ENCODE peak calls at places on chromosomes 16 and 17, in five cellular contexts. T, C, U, G and J are unnamed samples.
A peak's percentile ranks its signal among the peaks of the same experiment; 100 is the strongest.

GRCh38 chr17:13484020-13484419 is 117.7 kb downstream of the HS3ST3A1 start:
- DNase-seq in T (no peak), C (no peak), G (no peak), U (no peak), J (no peak)

GRCh38 chr16:4862639-4863038 is 15.4 kb downstream of the UBN1 start:
- DNase-seq in U (no peak), C (no peak), G (no peak), T (no peak), J (no peak)

GRCh38 chr17:48297825-48298224 is 132.2 kb downstream of the SKAP1 start:
- DNase-seq in C (no peak), G (no peak), T (no peak), U (no peak), J (no peak)

GRCh38 chr17:81543339-81543675 is 8.8 kb downstream of the FAAP100 start:
- DNase-seq in C (no peak), G (no peak), T (no peak), U (no peak), J (no peak)

GRCh38 chr16:65524997-65525396 is 403.1 kb upstream of the CDH11 start:
- DNase-seq in U (no peak), G (peak; percentile 9), T (no peak), C (no peak), J (no peak)

GRCh38 chr16:25888873-25889272 is 197.1 kb downstream of the HS3ST4 start:
- DNase-seq in U (no peak), G (no peak), C (no peak), T (no peak), J (no peak)

GRCh38 chr17:44216173-44216572 is 3.3 kb downstream of the UBTF start:
- DNase-seq in G (no peak), U (no peak), T (no peak), C (peak; percentile 59), J (no peak)

GRCh38 chr17:58666858-58667267 is 25.0 kb downstream of the TEX14 start:
- DNase-seq in U (no peak), T (no peak), G (peak; percentile 75), C (peak; percentile 35), J (peak; percentile 15)

GRCh38 chr16:61900482-61900881 is 135.8 kb downstream of the CDH8 start:
- DNase-seq in C (no peak), U (no peak), T (no peak), G (no peak), J (no peak)

GRCh38 chr17:81429813-81430510 is 34.7 kb downstream of the BAHCC1 start:
- DNase-seq in U (no peak), C (no peak), G (peak; percentile 15), T (peak; percentile 74), J (peak; percentile 61)

GRCh38 chr16:11692651-11693050 is 24.4 kb downstream of the SNN start:
- DNase-seq in G (no peak), U (no peak), C (no peak), T (no peak), J (peak; percentile 57)

GRCh38 chr16:87580855-87581261 is 21.4 kb upstream of the JPH3 start:
- DNase-seq in C (no peak), U (no peak), T (no peak), G (no peak), J (no peak)

GRCh38 chr17:17376362-17376761 is 73.2 kb downstream of the NT5M start:
- DNase-seq in C (no peak), G (no peak), U (no peak), T (no peak), J (no peak)

GRCh38 chr16:58109330-58109729 is 19.9 kb downstream of the CFAP20 start:
- DNase-seq in T (no peak), C (no peak), U (no peak), G (no peak), J (no peak)

GRCh38 chr17:40180694-40181093 is 3.4 kb downstream of the RAPGEFL1 start:
- DNase-seq in G (peak; percentile 45), C (no peak), T (no peak), U (no peak), J (no peak)

GRCh38 chr17:13031718-13032350 is 14.0 kb upstream of the ELAC2 start:
- DNase-seq in U (peak; percentile 17), G (peak; percentile 63), C (peak; percentile 39), T (peak; percentile 86), J (no peak)

GRCh38 chr16:4140652-4141051 is 24.4 kb upstream of the ADCY9 start:
- DNase-seq in G (no peak), C (no peak), U (no peak), T (no peak), J (no peak)

GRCh38 chr16:6048017-6048416 is 950.4 kb upstream of the EEF2KMT start:
- DNase-seq in C (no peak), G (no peak), U (no peak), T (no peak), J (no peak)

GRCh38 chr16:11235703-11235991 is 20.4 kb downstream of the SOCS1 start:
- DNase-seq in G (no peak), T (no peak), U (no peak), C (no peak), J (no peak)

GRCh38 chr16:16940351-16940750 is 530.4 kb downstream of the XYLT1 start:
- DNase-seq in G (no peak), U (no peak), C (no peak), T (no peak), J (no peak)

GRCh38 chr17:77374170-77374936 is 233.6 kb downstream of the SEC14L1 start:
- DNase-seq in U (peak; percentile 65), T (peak; percentile 98), C (peak; percentile 73), G (peak; percentile 91), J (no peak)

GRCh38 chr17:56679767-56680422 is 86.4 kb downstream of the NOG start:
- DNase-seq in C (no peak), T (no peak), U (no peak), G (no peak), J (no peak)

GRCh38 chr17:9668532-9668931 is 23.2 kb downstream of the USP43 start:
- DNase-seq in T (peak; percentile 59), C (no peak), G (no peak), U (no peak), J (no peak)

GRCh38 chr16:88487920-88488842 is 35.1 kb downstream of the ZFPM1 start:
- DNase-seq in C (no peak), G (no peak), U (no peak), T (peak; percentile 63), J (no peak)

GRCh38 chr16:7303014-7303676 is 29.5 kb upstream of the RBFOX1 start:
- DNase-seq in C (no peak), G (no peak), U (no peak), T (peak; percentile 78), J (no peak)

GRCh38 chr17:37465058-37465616 is 24.6 kb upstream of the DUSP14 start:
- DNase-seq in C (no peak), G (no peak), U (no peak), T (no peak), J (no peak)

GRCh38 chr17:5467416-5467815 is 1.4 kb downstream of the DHX33 start:
- DNase-seq in C (no peak), T (no peak), U (no peak), G (no peak), J (no peak)

GRCh38 chr16:88339926-88340754 is 42.6 kb upstream of the ZNF469 start:
- DNase-seq in T (no peak), G (no peak), C (no peak), U (no peak), J (no peak)

GRCh38 chr17:15468142-15468541 is 721 bp upstream of the CDRT4 start:
- DNase-seq in T (no peak), U (no peak), C (no peak), G (no peak), J (no peak)

DNA sequence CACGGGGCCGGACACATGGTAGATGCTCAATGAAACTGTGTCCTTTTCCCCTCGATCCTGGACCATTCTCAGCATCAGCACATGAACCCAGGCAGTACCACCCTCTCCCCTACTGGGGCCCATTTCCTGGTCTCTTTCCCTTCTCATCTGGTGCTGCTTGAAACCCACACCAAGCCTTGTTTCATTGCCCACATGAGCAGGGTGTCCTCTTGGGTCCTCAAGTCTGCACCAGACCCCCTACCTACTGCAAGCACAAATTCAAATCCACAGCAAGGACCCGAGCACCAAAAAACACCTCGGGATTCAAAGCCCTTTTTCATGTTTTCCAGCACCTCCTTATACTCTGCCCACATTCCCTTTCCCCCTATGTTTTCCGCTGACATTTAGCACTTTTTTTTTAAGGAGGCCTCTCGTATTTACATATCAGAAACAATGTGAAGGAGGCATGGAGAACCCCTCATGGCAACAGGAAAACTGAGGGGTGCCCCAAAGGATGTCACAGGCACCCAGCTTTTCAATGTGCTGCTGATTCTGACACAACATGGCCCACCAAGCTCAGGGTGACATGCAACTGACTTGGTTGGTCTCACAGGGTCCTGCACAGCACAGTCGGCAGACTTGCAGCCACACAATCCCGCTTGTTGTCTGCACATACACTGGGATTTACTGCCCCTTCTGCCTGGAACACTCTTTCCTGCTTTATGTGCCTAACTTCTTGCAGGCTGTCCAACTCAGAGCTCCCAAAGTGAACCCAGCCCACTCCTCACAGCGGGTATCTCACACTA is 4.6 kb upstream of the CCL1 start:
- DNase-seq in T (peak; percentile 44), U (no peak), C (no peak), G (no peak), J (no peak)
- H3K27ac ChIP-seq in T (no peak overlapping the region), U (no peak overlapping the region), C (no peak overlapping the region), G (no peak overlapping the region), J (no peak overlapping the region)

GRCh38 chr17:29241015-29241963 is 5.4 kb upstream of the CRYBA1 start:
- DNase-seq in C (no peak), U (no peak), T (peak; percentile 88), G (peak; percentile 89), J (peak; percentile 60)

GRCh38 chr17:29242051-29242450 is 4.6 kb upstream of the CRYBA1 start:
- DNase-seq in U (no peak), G (no peak), T (no peak), C (no peak), J (no peak)

GRCh38 chr17:29242790-29243189 is 3.9 kb upstream of the CRYBA1 start:
- DNase-seq in C (no peak), T (no peak), U (no peak), G (no peak), J (no peak)

GRCh38 chr17:29238133-29238850 is 8.4 kb upstream of the CRYBA1 start:
- DNase-seq in T (peak; percentile 7), C (no peak), G (peak; percentile 63), U (no peak), J (no peak)

GRCh38 chr17:29240477-29240876 is 6.2 kb upstream of the CRYBA1 start:
- DNase-seq in T (no peak), U (no peak), G (no peak), C (no peak), J (no peak)
- H3K27ac ChIP-seq in T (peak overlapping the region; percentile 98), U (no peak overlapping the region), G (peak overlapping the region; percentile 74), C (no peak overlapping the region), J (peak overlapping the region; percentile 58)

DNA sequence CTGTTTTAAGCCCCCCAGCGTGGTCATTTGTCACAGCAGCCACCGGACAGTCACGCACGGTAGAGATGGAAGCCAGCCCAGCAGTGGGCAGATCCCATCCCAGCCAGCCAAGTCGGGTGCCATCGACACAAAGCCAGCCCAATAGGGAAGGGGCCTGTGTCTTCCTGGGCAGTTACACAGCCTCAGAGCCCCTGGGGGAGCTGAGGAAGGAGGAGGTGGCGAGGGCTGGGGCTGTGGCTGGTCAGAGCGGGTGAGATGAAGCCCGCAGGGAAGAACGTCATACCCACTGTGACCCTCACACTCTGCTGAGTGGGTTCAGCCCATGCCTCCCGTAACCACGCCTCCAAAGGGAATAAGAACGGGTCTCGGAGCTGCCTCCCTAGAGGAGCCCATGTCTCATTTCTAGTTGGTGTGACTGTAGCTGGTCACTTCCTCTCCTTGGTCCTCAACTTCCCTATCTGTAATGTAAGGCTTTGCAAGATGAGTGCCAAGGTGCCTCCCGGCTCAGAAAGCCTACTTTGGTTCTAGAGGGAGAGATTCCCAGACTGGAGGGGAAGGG is 20.9 kb downstream of the C16orf74 start:
- DNase-seq in U (no peak), T (no peak), G (no peak), C (no peak), J (no peak)
- H3K27ac ChIP-seq in U (no peak overlapping the region), T (no peak overlapping the region), G (no peak overlapping the region), C (no peak overlapping the region), J (no peak overlapping the region)

GRCh38 chr17:68053237-68054030 is 17.9 kb downstream of the KPNA2 start:
- DNase-seq in C (no peak), G (no peak), T (peak; percentile 52), U (no peak), J (no peak)
- H3K27ac ChIP-seq in C (no peak overlapping the region), G (peak overlapping the region; percentile 29), T (peak overlapping the region; percentile 53), U (no peak overlapping the region), J (no peak overlapping the region)